ENCODE peak calls at places on chromosomes 13 and 19, in four cellular contexts. One of them, this sample, is unnamed.

GRCh38 chr19:15280915-15281683 is 48.9 kb upstream of the EPHX3 start:
- DNase-seq in psoas muscle: peak
- DNase-seq in endothelial cell of umbilical vein: peak
- DNase-seq in kidney: peak
- DNase-seq in this sample: no peak

GRCh38 chr19:18543814-18544475 is 572 bp upstream of the FKBP8 start:
- DNase-seq in psoas muscle: no peak
- DNase-seq in endothelial cell of umbilical vein: peak
- DNase-seq in kidney: peak
- DNase-seq in this sample: peak

GRCh38 chr13:97275265-97275664 is 53.1 kb downstream of the MBNL2 start:
- DNase-seq in psoas muscle: no peak
- DNase-seq in endothelial cell of umbilical vein: peak
- DNase-seq in kidney: no peak
- DNase-seq in this sample: no peak

GRCh38 chr13:110371550-110372465 is 64.7 kb downstream of the COL4A2 start:
- DNase-seq in psoas muscle: no peak
- DNase-seq in endothelial cell of umbilical vein: peak
- DNase-seq in kidney: no peak
- DNase-seq in this sample: no peak

GRCh38 chr13:74683411-74683810 is 549.2 kb upstream of the KLF12 start:
- DNase-seq in psoas muscle: no peak
- DNase-seq in endothelial cell of umbilical vein: peak
- DNase-seq in kidney: no peak
- DNase-seq in this sample: no peak

GRCh38 chr13:98944336-98944735 is 33.5 kb downstream of the DOCK9 start:
- DNase-seq in psoas muscle: no peak
- DNase-seq in endothelial cell of umbilical vein: no peak
- DNase-seq in kidney: no peak
- DNase-seq in this sample: no peak

GRCh38 chr19:35309481-35310279 is 17.7 kb downstream of the MAG start:
- DNase-seq in psoas muscle: no peak
- DNase-seq in endothelial cell of umbilical vein: no peak
- DNase-seq in kidney: peak
- DNase-seq in this sample: no peak

GRCh38 chr19:50516859-50517703 is 3.4 kb upstream of the ASPDH start:
- DNase-seq in psoas muscle: no peak
- DNase-seq in endothelial cell of umbilical vein: no peak
- DNase-seq in kidney: peak
- DNase-seq in this sample: no peak

GRCh38 chr19:39509233-39509632 is 5.7 kb upstream of the SELENOV start:
- DNase-seq in psoas muscle: no peak
- DNase-seq in endothelial cell of umbilical vein: no peak
- DNase-seq in kidney: no peak
- DNase-seq in this sample: no peak

GRCh38 chr13:103878891-103879605 is 812.8 kb upstream of the SLC10A2 start:
- DNase-seq in psoas muscle: no peak
- DNase-seq in endothelial cell of umbilical vein: no peak
- DNase-seq in kidney: no peak
- DNase-seq in this sample: no peak

GRCh38 chr19:36120092-36120983 is 5.1 kb downstream of the TBCB start:
- DNase-seq in psoas muscle: no peak
- DNase-seq in endothelial cell of umbilical vein: no peak
- DNase-seq in kidney: no peak
- DNase-seq in this sample: no peak

GRCh38 chr13:100125946-100126345 is 37.1 kb downstream of the PCCA start:
- DNase-seq in psoas muscle: no peak
- DNase-seq in endothelial cell of umbilical vein: peak
- DNase-seq in kidney: no peak
- DNase-seq in this sample: no peak

GRCh38 chr13:65090191-65090590 is 2139.9 kb downstream of the PCDH9 start:
- DNase-seq in psoas muscle: no peak
- DNase-seq in endothelial cell of umbilical vein: no peak
- DNase-seq in kidney: no peak
- DNase-seq in this sample: no peak

DNA sequence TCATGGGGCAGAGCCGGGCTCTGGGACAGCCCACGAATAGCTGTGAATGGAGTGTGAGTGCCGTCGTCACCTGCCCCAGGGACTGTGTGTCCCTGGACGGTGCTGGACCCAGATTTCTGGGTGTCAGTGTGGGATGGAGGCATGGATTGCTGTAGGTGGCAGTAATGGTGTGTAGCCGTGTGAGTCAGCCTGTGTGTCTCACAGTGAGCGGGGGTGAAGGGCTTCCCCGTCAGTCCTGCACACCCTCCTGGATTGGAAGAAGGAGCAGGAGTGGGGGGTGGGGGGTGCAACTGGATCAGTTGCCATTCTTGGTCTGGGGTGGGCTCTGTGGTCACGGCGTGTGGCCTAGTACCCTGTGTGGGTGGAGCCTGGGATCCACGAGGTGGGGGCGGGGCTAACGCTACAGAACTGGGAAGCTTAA is 6.5 kb upstream of the LTBP4 start:
- DNase-seq in psoas muscle: no peak
- DNase-seq in endothelial cell of umbilical vein: no peak
- DNase-seq in kidney: peak
- DNase-seq in this sample: no peak
- TF ChIP-seq CTCF in psoas muscle: no peak
- TF ChIP-seq CTCF in endothelial cell of umbilical vein: no peak
- TF ChIP-seq CTCF in kidney: no peak
- TF ChIP-seq CTCF in this sample: no peak

GRCh38 chr19:53554804-53555203 is 16.9 kb downstream of the ZNF331 start:
- DNase-seq in psoas muscle: peak
- DNase-seq in endothelial cell of umbilical vein: no peak
- DNase-seq in kidney: no peak
- DNase-seq in this sample: no peak
- H3K4me3 ChIP-seq in psoas muscle: peak
- H3K4me3 ChIP-seq in endothelial cell of umbilical vein: peak
- H3K4me3 ChIP-seq in kidney: peak
- H3K4me3 ChIP-seq in this sample: peak

GRCh38 chr19:5867201-5868136 is 2.9 kb downstream of the FUT5 start:
- DNase-seq in psoas muscle: no peak
- DNase-seq in endothelial cell of umbilical vein: no peak
- DNase-seq in kidney: no peak
- DNase-seq in this sample: no peak

GRCh38 chr19:5863030-5863665 is 7.2 kb downstream of the FUT5 start:
- DNase-seq in psoas muscle: no peak
- DNase-seq in endothelial cell of umbilical vein: no peak
- DNase-seq in kidney: no peak
- DNase-seq in this sample: no peak

GRCh38 chr19:5865772-5866171 is 4.6 kb downstream of the FUT5 start:
- DNase-seq in psoas muscle: no peak
- DNase-seq in endothelial cell of umbilical vein: no peak
- DNase-seq in kidney: no peak
- DNase-seq in this sample: no peak

GRCh38 chr19:5864013-5864720 is 6.2 kb downstream of the FUT5 start:
- DNase-seq in psoas muscle: no peak
- DNase-seq in endothelial cell of umbilical vein: no peak
- DNase-seq in kidney: no peak
- DNase-seq in this sample: no peak

GRCh38 chr19:5864725-5865486 is 5.4 kb downstream of the FUT5 start:
- DNase-seq in psoas muscle: no peak
- DNase-seq in endothelial cell of umbilical vein: no peak
- DNase-seq in kidney: no peak
- DNase-seq in this sample: no peak
- TF ChIP-seq CTCF in psoas muscle: no peak
- TF ChIP-seq CTCF in endothelial cell of umbilical vein: no peak
- TF ChIP-seq CTCF in kidney: no peak
- TF ChIP-seq CTCF in this sample: peak

GRCh38 chr13:34070544-34071303 is 252.8 kb downstream of the RFC3 start:
- DNase-seq in psoas muscle: no peak
- DNase-seq in endothelial cell of umbilical vein: no peak
- DNase-seq in kidney: no peak
- DNase-seq in this sample: no peak

GRCh38 chr13:34065915-34066314 is 248.0 kb downstream of the RFC3 start:
- DNase-seq in psoas muscle: no peak
- DNase-seq in endothelial cell of umbilical vein: no peak
- DNase-seq in kidney: no peak
- DNase-seq in this sample: no peak

GRCh38 chr13:34064456-34065205 is 246.7 kb downstream of the RFC3 start:
- DNase-seq in psoas muscle: no peak
- DNase-seq in endothelial cell of umbilical vein: peak
- DNase-seq in kidney: no peak
- DNase-seq in this sample: no peak

GRCh38 chr13:34066344-34066743 is 248.4 kb downstream of the RFC3 start:
- DNase-seq in psoas muscle: no peak
- DNase-seq in endothelial cell of umbilical vein: no peak
- DNase-seq in kidney: no peak
- DNase-seq in this sample: no peak

DNA sequence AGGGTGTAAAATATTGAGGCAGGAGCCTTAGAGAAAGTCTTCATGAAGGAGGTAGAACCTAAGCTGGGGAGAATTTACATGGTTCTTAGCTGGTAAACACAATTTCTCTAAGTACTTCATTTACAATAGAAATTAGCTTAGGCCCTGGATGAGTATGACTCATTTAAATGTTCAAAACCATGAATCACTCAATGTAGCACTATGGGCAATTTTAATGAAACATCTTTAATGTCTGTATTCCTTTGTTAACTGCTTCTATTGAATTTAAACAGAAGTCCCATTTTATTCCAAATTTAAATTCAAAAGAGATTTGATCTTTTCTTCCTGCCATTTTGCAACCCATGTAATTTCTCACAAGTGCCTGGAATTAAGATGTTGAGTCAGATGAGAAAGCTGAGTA is 252.1 kb downstream of the RFC3 start:
- DNase-seq in psoas muscle: no peak
- DNase-seq in endothelial cell of umbilical vein: peak
- DNase-seq in kidney: no peak
- DNase-seq in this sample: no peak
- H3K4me3 ChIP-seq in psoas muscle: no peak
- H3K4me3 ChIP-seq in endothelial cell of umbilical vein: no peak
- H3K4me3 ChIP-seq in kidney: no peak
- H3K4me3 ChIP-seq in this sample: no peak

GRCh38 chr13:20191902-20192469 is 752 bp downstream of the GJB2 start:
- DNase-seq in psoas muscle: no peak
- DNase-seq in endothelial cell of umbilical vein: no peak
- DNase-seq in kidney: peak
- DNase-seq in this sample: no peak
- TF ChIP-seq CTCF in psoas muscle: no peak
- TF ChIP-seq CTCF in endothelial cell of umbilical vein: no peak
- TF ChIP-seq CTCF in kidney: no peak
- TF ChIP-seq CTCF in this sample: peak

This sample was measured in GM12864.